ENCODE peak calls at places on chromosomes 4 and X, in seven cellular contexts. P is stimulated activated CD8-positive, alpha-beta memory T cell treated with anti-CD3 and anti-CD28 coated beads, Interleukin-7, amount 100 ng/mL, for 4 hours; Y is Daoy; C is uterus; K is AML-193; F is stimulated activated CD4-positive, alpha-beta T cell treated with anti-CD3 and anti-CD28 coated beads, Interleukin-12 subunit alpha, Interleukin-12 subunit beta, amount 100 ng/mL, for 24 hours; H is cerebellar nuclear complex. A is an unnamed sample.

GRCh38 chrX:47112316-47112954 is 32.1 kb downstream of the NDUFB11 start:
- DNase-seq in F (no peak), C (no peak), Y (no peak), H (no peak), P (no peak), K (no peak), A (no peak)

GRCh38 chr4:137519406-137519805 is 12.9 kb downstream of the PCDH18 start:
- DNase-seq in C (no peak), H (no peak), P (no peak), F (no peak), Y (peak), K (no peak), A (peak)

GRCh38 chrX:16155586-16155985 is 11.7 kb upstream of the MAGEB17 start:
- DNase-seq in H (no peak), C (no peak), F (no peak), P (no peak), K (no peak), Y (no peak), A (no peak)

GRCh38 chrX:68999931-69000330 is 165.3 kb downstream of the PJA1 start:
- DNase-seq in Y (peak), H (no peak), P (no peak), C (no peak), K (no peak), F (no peak), A (peak)

GRCh38 chr4:142728209-142728608 is 117.9 kb downstream of the INPP4B start:
- DNase-seq in C (no peak), P (no peak), F (no peak), Y (no peak), H (no peak), K (no peak), A (no peak)

GRCh38 chrX:78574306-78574705 is 84.8 kb downstream of the RTL3 start:
- DNase-seq in P (no peak), F (no peak), Y (no peak), C (no peak), H (no peak), K (no peak), A (no peak)

GRCh38 chrX:17802756-17803155 is 58.3 kb downstream of the RAI2 start:
- DNase-seq in K (no peak), P (no peak), Y (peak), H (no peak), C (no peak), F (no peak), A (no peak)

GRCh38 chrX:100874240-100874798 is at the start of gene NOX1:
- DNase-seq in H (no peak), Y (no peak), C (no peak), K (no peak), F (no peak), P (no peak), A (no peak)

GRCh38 chr4:81963506-81964020 is 410.2 kb downstream of the HNRNPD start:
- DNase-seq in C (no peak), F (no peak), K (no peak), H (no peak), Y (no peak), P (no peak), A (no peak)

GRCh38 chr4:4396628-4397440 is 9.9 kb downstream of the NSG1 start:
- DNase-seq in P (no peak), C (no peak), H (no peak), K (no peak), Y (no peak), F (no peak), A (no peak)

GRCh38 chrX:68684291-68684918 is 36.9 kb downstream of the STARD8 start:
- DNase-seq in F (peak), P (no peak), Y (no peak), K (peak), H (no peak), C (no peak), A (no peak)

GRCh38 chr4:147958459-147959065 is 226.7 kb downstream of the ARHGAP10 start:
- DNase-seq in F (no peak), C (no peak), K (no peak), Y (no peak), P (no peak), H (no peak), A (no peak)